ENCODE peak calls at places on chromosomes 6 and 20, in seven cellular contexts. One of them, this sample, is unnamed.

GRCh38 chr6:166608819-166609218 is 18.2 kb downstream of the RPS6KA2 start:
- DNase-seq in NCI-H510A: no peak
- DNase-seq in prostate gland: no peak
- DNase-seq in posterior cingulate gyrus: no peak
- DNase-seq in activated CD4-positive, alpha-beta T cell treated with anti-CD3 and anti-CD28 coated beads for 4 hours: no peak
- DNase-seq in stimulated activated CD4-positive, alpha-beta T cell treated with anti-CD3 and anti-CD28 coated beads, Interleukin-1b, Interleukin-23, amount 100 ng/mL, for 24 hours: no peak
- DNase-seq in mucosa of gallbladder: peak
- DNase-seq in this sample: no peak

GRCh38 chr6:8707956-8708772 is 272.8 kb upstream of the SLC35B3 start:
- DNase-seq in posterior cingulate gyrus: no peak
- DNase-seq in NCI-H510A: no peak
- DNase-seq in activated CD4-positive, alpha-beta T cell treated with anti-CD3 and anti-CD28 coated beads for 4 hours: no peak
- DNase-seq in prostate gland: peak
- DNase-seq in mucosa of gallbladder: peak
- DNase-seq in stimulated activated CD4-positive, alpha-beta T cell treated with anti-CD3 and anti-CD28 coated beads, Interleukin-1b, Interleukin-23, amount 100 ng/mL, for 24 hours: no peak
- DNase-seq in this sample: no peak

GRCh38 chr6:142819603-142820335 is 125.2 kb downstream of the HIVEP2 start:
- DNase-seq in NCI-H510A: no peak
- DNase-seq in stimulated activated CD4-positive, alpha-beta T cell treated with anti-CD3 and anti-CD28 coated beads, Interleukin-1b, Interleukin-23, amount 100 ng/mL, for 24 hours: no peak
- DNase-seq in posterior cingulate gyrus: no peak
- DNase-seq in activated CD4-positive, alpha-beta T cell treated with anti-CD3 and anti-CD28 coated beads for 4 hours: peak
- DNase-seq in mucosa of gallbladder: peak
- DNase-seq in prostate gland: no peak
- DNase-seq in this sample: no peak

GRCh38 chr6:34562861-34563512 is 6.9 kb upstream of the SPDEF start:
- DNase-seq in prostate gland: no peak
- DNase-seq in NCI-H510A: no peak
- DNase-seq in stimulated activated CD4-positive, alpha-beta T cell treated with anti-CD3 and anti-CD28 coated beads, Interleukin-1b, Interleukin-23, amount 100 ng/mL, for 24 hours: no peak
- DNase-seq in mucosa of gallbladder: no peak
- DNase-seq in activated CD4-positive, alpha-beta T cell treated with anti-CD3 and anti-CD28 coated beads for 4 hours: no peak
- DNase-seq in posterior cingulate gyrus: no peak
- DNase-seq in this sample: no peak

GRCh38 chr6:42864602-42865001 is 14.8 kb upstream of the RPL7L1 start:
- DNase-seq in stimulated activated CD4-positive, alpha-beta T cell treated with anti-CD3 and anti-CD28 coated beads, Interleukin-1b, Interleukin-23, amount 100 ng/mL, for 24 hours: no peak
- DNase-seq in NCI-H510A: no peak
- DNase-seq in prostate gland: no peak
- DNase-seq in activated CD4-positive, alpha-beta T cell treated with anti-CD3 and anti-CD28 coated beads for 4 hours: no peak
- DNase-seq in mucosa of gallbladder: no peak
- DNase-seq in posterior cingulate gyrus: no peak
- DNase-seq in this sample: no peak

GRCh38 chr6:100304575-100304974 is 160.1 kb downstream of the SIM1 start:
- DNase-seq in activated CD4-positive, alpha-beta T cell treated with anti-CD3 and anti-CD28 coated beads for 4 hours: no peak
- DNase-seq in stimulated activated CD4-positive, alpha-beta T cell treated with anti-CD3 and anti-CD28 coated beads, Interleukin-1b, Interleukin-23, amount 100 ng/mL, for 24 hours: no peak
- DNase-seq in mucosa of gallbladder: no peak
- DNase-seq in prostate gland: no peak
- DNase-seq in posterior cingulate gyrus: no peak
- DNase-seq in NCI-H510A: no peak
- DNase-seq in this sample: no peak

GRCh38 chr6:133393891-133394290 is 152.7 kb downstream of the EYA4 start:
- DNase-seq in NCI-H510A: no peak
- DNase-seq in mucosa of gallbladder: no peak
- DNase-seq in posterior cingulate gyrus: no peak
- DNase-seq in activated CD4-positive, alpha-beta T cell treated with anti-CD3 and anti-CD28 coated beads for 4 hours: no peak
- DNase-seq in stimulated activated CD4-positive, alpha-beta T cell treated with anti-CD3 and anti-CD28 coated beads, Interleukin-1b, Interleukin-23, amount 100 ng/mL, for 24 hours: no peak
- DNase-seq in prostate gland: no peak
- DNase-seq in this sample: no peak

GRCh38 chr20:49669601-49670189 is 44.0 kb downstream of the B4GALT5 start:
- DNase-seq in activated CD4-positive, alpha-beta T cell treated with anti-CD3 and anti-CD28 coated beads for 4 hours: no peak
- DNase-seq in stimulated activated CD4-positive, alpha-beta T cell treated with anti-CD3 and anti-CD28 coated beads, Interleukin-1b, Interleukin-23, amount 100 ng/mL, for 24 hours: no peak
- DNase-seq in NCI-H510A: no peak
- DNase-seq in prostate gland: no peak
- DNase-seq in posterior cingulate gyrus: no peak
- DNase-seq in mucosa of gallbladder: no peak
- DNase-seq in this sample: no peak

GRCh38 chr6:121436966-121437756 is 1.7 kb downstream of the GJA1 start:
- DNase-seq in posterior cingulate gyrus: peak
- DNase-seq in activated CD4-positive, alpha-beta T cell treated with anti-CD3 and anti-CD28 coated beads for 4 hours: no peak
- DNase-seq in mucosa of gallbladder: peak
- DNase-seq in prostate gland: peak
- DNase-seq in stimulated activated CD4-positive, alpha-beta T cell treated with anti-CD3 and anti-CD28 coated beads, Interleukin-1b, Interleukin-23, amount 100 ng/mL, for 24 hours: no peak
- DNase-seq in NCI-H510A: no peak
- DNase-seq in this sample: no peak

GRCh38 chr6:165972139-165972802 is 195.4 kb downstream of the TBXT start:
- DNase-seq in activated CD4-positive, alpha-beta T cell treated with anti-CD3 and anti-CD28 coated beads for 4 hours: no peak
- DNase-seq in NCI-H510A: no peak
- DNase-seq in prostate gland: no peak
- DNase-seq in mucosa of gallbladder: no peak
- DNase-seq in posterior cingulate gyrus: no peak
- DNase-seq in stimulated activated CD4-positive, alpha-beta T cell treated with anti-CD3 and anti-CD28 coated beads, Interleukin-1b, Interleukin-23, amount 100 ng/mL, for 24 hours: no peak
- DNase-seq in this sample: no peak

GRCh38 chr6:80468398-80468797 is 361.9 kb downstream of the BCKDHB start:
- DNase-seq in mucosa of gallbladder: no peak
- DNase-seq in stimulated activated CD4-positive, alpha-beta T cell treated with anti-CD3 and anti-CD28 coated beads, Interleukin-1b, Interleukin-23, amount 100 ng/mL, for 24 hours: no peak
- DNase-seq in posterior cingulate gyrus: no peak
- DNase-seq in NCI-H510A: no peak
- DNase-seq in activated CD4-positive, alpha-beta T cell treated with anti-CD3 and anti-CD28 coated beads for 4 hours: no peak
- DNase-seq in prostate gland: no peak
- DNase-seq in this sample: no peak

GRCh38 chr20:8424010-8424409 is 291.9 kb downstream of the PLCB1 start:
- DNase-seq in prostate gland: no peak
- DNase-seq in mucosa of gallbladder: no peak
- DNase-seq in NCI-H510A: no peak
- DNase-seq in activated CD4-positive, alpha-beta T cell treated with anti-CD3 and anti-CD28 coated beads for 4 hours: no peak
- DNase-seq in posterior cingulate gyrus: no peak
- DNase-seq in stimulated activated CD4-positive, alpha-beta T cell treated with anti-CD3 and anti-CD28 coated beads, Interleukin-1b, Interleukin-23, amount 100 ng/mL, for 24 hours: no peak
- DNase-seq in this sample: no peak

GRCh38 chr20:47668313-47669156 is 116.7 kb downstream of the SULF2 start:
- DNase-seq in stimulated activated CD4-positive, alpha-beta T cell treated with anti-CD3 and anti-CD28 coated beads, Interleukin-1b, Interleukin-23, amount 100 ng/mL, for 24 hours: no peak
- DNase-seq in activated CD4-positive, alpha-beta T cell treated with anti-CD3 and anti-CD28 coated beads for 4 hours: no peak
- DNase-seq in mucosa of gallbladder: no peak
- DNase-seq in posterior cingulate gyrus: no peak
- DNase-seq in NCI-H510A: no peak
- DNase-seq in prostate gland: no peak
- DNase-seq in this sample: no peak

GRCh38 chr6:34143884-34144580 is 1.9 kb downstream of the GRM4 start:
- DNase-seq in stimulated activated CD4-positive, alpha-beta T cell treated with anti-CD3 and anti-CD28 coated beads, Interleukin-1b, Interleukin-23, amount 100 ng/mL, for 24 hours: no peak
- DNase-seq in prostate gland: no peak
- DNase-seq in mucosa of gallbladder: no peak
- DNase-seq in NCI-H510A: peak
- DNase-seq in activated CD4-positive, alpha-beta T cell treated with anti-CD3 and anti-CD28 coated beads for 4 hours: peak
- DNase-seq in posterior cingulate gyrus: no peak
- DNase-seq in this sample: no peak

GRCh38 chr6:109460161-109460830 is 4.7 kb upstream of the MICAL1 start:
- DNase-seq in posterior cingulate gyrus: no peak
- DNase-seq in activated CD4-positive, alpha-beta T cell treated with anti-CD3 and anti-CD28 coated beads for 4 hours: no peak
- DNase-seq in mucosa of gallbladder: no peak
- DNase-seq in prostate gland: no peak
- DNase-seq in stimulated activated CD4-positive, alpha-beta T cell treated with anti-CD3 and anti-CD28 coated beads, Interleukin-1b, Interleukin-23, amount 100 ng/mL, for 24 hours: no peak
- DNase-seq in NCI-H510A: no peak
- DNase-seq in this sample: no peak

GRCh38 chr6:160668589-160668988 is 4.5 kb upstream of the LPA start:
- DNase-seq in stimulated activated CD4-positive, alpha-beta T cell treated with anti-CD3 and anti-CD28 coated beads, Interleukin-1b, Interleukin-23, amount 100 ng/mL, for 24 hours: no peak
- DNase-seq in prostate gland: no peak
- DNase-seq in activated CD4-positive, alpha-beta T cell treated with anti-CD3 and anti-CD28 coated beads for 4 hours: no peak
- DNase-seq in mucosa of gallbladder: no peak
- DNase-seq in NCI-H510A: no peak
- DNase-seq in posterior cingulate gyrus: no peak
- DNase-seq in this sample: no peak

GRCh38 chr20:17885544-17885943 is 83.0 kb downstream of the SNX5 start:
- DNase-seq in posterior cingulate gyrus: no peak
- DNase-seq in mucosa of gallbladder: no peak
- DNase-seq in stimulated activated CD4-positive, alpha-beta T cell treated with anti-CD3 and anti-CD28 coated beads, Interleukin-1b, Interleukin-23, amount 100 ng/mL, for 24 hours: no peak
- DNase-seq in prostate gland: no peak
- DNase-seq in activated CD4-positive, alpha-beta T cell treated with anti-CD3 and anti-CD28 coated beads for 4 hours: no peak
- DNase-seq in NCI-H510A: no peak
- DNase-seq in this sample: no peak

GRCh38 chr6:119495230-119495683 is 145.7 kb upstream of the MAN1A1 start:
- DNase-seq in stimulated activated CD4-positive, alpha-beta T cell treated with anti-CD3 and anti-CD28 coated beads, Interleukin-1b, Interleukin-23, amount 100 ng/mL, for 24 hours: no peak
- DNase-seq in activated CD4-positive, alpha-beta T cell treated with anti-CD3 and anti-CD28 coated beads for 4 hours: no peak
- DNase-seq in mucosa of gallbladder: peak
- DNase-seq in NCI-H510A: peak
- DNase-seq in prostate gland: no peak
- DNase-seq in posterior cingulate gyrus: no peak
- DNase-seq in this sample: no peak

GRCh38 chr20:1457992-1458391 is 8.7 kb downstream of the NSFL1C start:
- DNase-seq in NCI-H510A: no peak
- DNase-seq in stimulated activated CD4-positive, alpha-beta T cell treated with anti-CD3 and anti-CD28 coated beads, Interleukin-1b, Interleukin-23, amount 100 ng/mL, for 24 hours: no peak
- DNase-seq in prostate gland: no peak
- DNase-seq in mucosa of gallbladder: no peak
- DNase-seq in activated CD4-positive, alpha-beta T cell treated with anti-CD3 and anti-CD28 coated beads for 4 hours: no peak
- DNase-seq in posterior cingulate gyrus: no peak
- DNase-seq in this sample: no peak

GRCh38 chr20:3900187-3900604 is 11.0 kb downstream of the PANK2 start:
- DNase-seq in activated CD4-positive, alpha-beta T cell treated with anti-CD3 and anti-CD28 coated beads for 4 hours: no peak
- DNase-seq in stimulated activated CD4-positive, alpha-beta T cell treated with anti-CD3 and anti-CD28 coated beads, Interleukin-1b, Interleukin-23, amount 100 ng/mL, for 24 hours: no peak
- DNase-seq in NCI-H510A: no peak
- DNase-seq in prostate gland: no peak
- DNase-seq in posterior cingulate gyrus: no peak
- DNase-seq in mucosa of gallbladder: no peak
- DNase-seq in this sample: no peak

GRCh38 chr20:37880726-37881591 is 22.0 kb upstream of the VSTM2L start:
- DNase-seq in prostate gland: no peak
- DNase-seq in stimulated activated CD4-positive, alpha-beta T cell treated with anti-CD3 and anti-CD28 coated beads, Interleukin-1b, Interleukin-23, amount 100 ng/mL, for 24 hours: no peak
- DNase-seq in mucosa of gallbladder: no peak
- DNase-seq in activated CD4-positive, alpha-beta T cell treated with anti-CD3 and anti-CD28 coated beads for 4 hours: no peak
- DNase-seq in posterior cingulate gyrus: no peak
- DNase-seq in NCI-H510A: peak
- DNase-seq in this sample: no peak

GRCh38 chr20:2338702-2339101 is 42.0 kb upstream of the TGM6 start:
- DNase-seq in activated CD4-positive, alpha-beta T cell treated with anti-CD3 and anti-CD28 coated beads for 4 hours: no peak
- DNase-seq in NCI-H510A: no peak
- DNase-seq in prostate gland: no peak
- DNase-seq in posterior cingulate gyrus: no peak
- DNase-seq in mucosa of gallbladder: no peak
- DNase-seq in stimulated activated CD4-positive, alpha-beta T cell treated with anti-CD3 and anti-CD28 coated beads, Interleukin-1b, Interleukin-23, amount 100 ng/mL, for 24 hours: no peak
- DNase-seq in this sample: no peak

This sample was measured in H1.